ENCODE peak calls at places on chromosomes 1 and 21, in five cellular contexts. One of them, this sample, is unnamed. For H3K27me3, the result is how much of the 10 kb centered on the place peaks cover.

GRCh38 chr1:246753670-246754535 is 29.7 kb downstream of the SCCPDH start:
- DNase-seq in CD8-positive, alpha-beta T cell: peak
- DNase-seq in dorsolateral prefrontal cortex: peak
- DNase-seq in astrocyte: peak
- DNase-seq in hepatocyte: peak
- DNase-seq in this sample: peak

GRCh38 chr1:172778461-172779455 is 119.9 kb downstream of the FASLG start:
- DNase-seq in hepatocyte: peak
- DNase-seq in dorsolateral prefrontal cortex: no peak
- DNase-seq in astrocyte: no peak
- DNase-seq in CD8-positive, alpha-beta T cell: no peak
- DNase-seq in this sample: peak

GRCh38 chr21:42722808-42723470 is 69.5 kb downstream of the PDE9A start:
- DNase-seq in CD8-positive, alpha-beta T cell: no peak
- DNase-seq in dorsolateral prefrontal cortex: no peak
- DNase-seq in hepatocyte: no peak
- DNase-seq in astrocyte: no peak
- DNase-seq in this sample: peak

GRCh38 chr21:26918318-26919065 is 48.4 kb downstream of the ADAMTS5 start:
- DNase-seq in CD8-positive, alpha-beta T cell: no peak
- DNase-seq in hepatocyte: no peak
- DNase-seq in dorsolateral prefrontal cortex: no peak
- DNase-seq in astrocyte: peak
- DNase-seq in this sample: no peak

GRCh38 chr1:25727026-25727818 is 72.8 kb upstream of the SELENON start:
- DNase-seq in hepatocyte: no peak
- DNase-seq in astrocyte: no peak
- DNase-seq in CD8-positive, alpha-beta T cell: no peak
- DNase-seq in dorsolateral prefrontal cortex: no peak
- DNase-seq in this sample: peak

GRCh38 chr21:46294647-46295176 is 8.6 kb downstream of the YBEY start:
- DNase-seq in astrocyte: peak
- DNase-seq in CD8-positive, alpha-beta T cell: no peak
- DNase-seq in hepatocyte: no peak
- DNase-seq in dorsolateral prefrontal cortex: no peak
- DNase-seq in this sample: no peak

GRCh38 chr1:21938791-21939538 is 1.9 kb upstream of the HSPG2 start:
- DNase-seq in dorsolateral prefrontal cortex: no peak
- DNase-seq in hepatocyte: no peak
- DNase-seq in astrocyte: peak
- DNase-seq in CD8-positive, alpha-beta T cell: no peak
- DNase-seq in this sample: no peak

GRCh38 chr1:42418516-42418915 is 37.3 kb downstream of the ZMYND12 start:
- DNase-seq in hepatocyte: no peak
- DNase-seq in astrocyte: no peak
- DNase-seq in CD8-positive, alpha-beta T cell: no peak
- DNase-seq in dorsolateral prefrontal cortex: no peak
- DNase-seq in this sample: no peak

GRCh38 chr1:167938083-167938482 is 1.2 kb upstream of the MPC2 start:
- DNase-seq in astrocyte: no peak
- DNase-seq in CD8-positive, alpha-beta T cell: no peak
- DNase-seq in dorsolateral prefrontal cortex: no peak
- DNase-seq in hepatocyte: no peak
- DNase-seq in this sample: no peak

GRCh38 chr1:235417101-235417697 is 50.0 kb downstream of the TBCE start:
- DNase-seq in CD8-positive, alpha-beta T cell: peak
- DNase-seq in astrocyte: peak
- DNase-seq in dorsolateral prefrontal cortex: peak
- DNase-seq in hepatocyte: peak
- DNase-seq in this sample: peak

GRCh38 chr21:16454371-16454770 is 724.6 kb downstream of the USP25 start:
- DNase-seq in dorsolateral prefrontal cortex: no peak
- DNase-seq in CD8-positive, alpha-beta T cell: no peak
- DNase-seq in hepatocyte: no peak
- DNase-seq in astrocyte: no peak
- DNase-seq in this sample: no peak

GRCh38 chr1:218439541-218440295 is 94.6 kb downstream of the TGFB2 start:
- DNase-seq in hepatocyte: no peak
- DNase-seq in astrocyte: peak
- DNase-seq in CD8-positive, alpha-beta T cell: no peak
- DNase-seq in dorsolateral prefrontal cortex: no peak
- DNase-seq in this sample: no peak

GRCh38 chr1:66381626-66382275 is 152.2 kb upstream of the SGIP1 start:
- DNase-seq in dorsolateral prefrontal cortex: no peak
- DNase-seq in CD8-positive, alpha-beta T cell: no peak
- DNase-seq in hepatocyte: no peak
- DNase-seq in astrocyte: no peak
- DNase-seq in this sample: no peak

GRCh38 chr1:222926566-222926965 is 111.7 kb downstream of the DISP1 start:
- DNase-seq in astrocyte: peak
- DNase-seq in CD8-positive, alpha-beta T cell: no peak
- DNase-seq in hepatocyte: no peak
- DNase-seq in dorsolateral prefrontal cortex: no peak
- DNase-seq in this sample: no peak

GRCh38 chr21:36156815-36157670 is at the start of gene DOP1B:
- DNase-seq in CD8-positive, alpha-beta T cell: peak
- DNase-seq in hepatocyte: no peak
- DNase-seq in dorsolateral prefrontal cortex: peak
- DNase-seq in astrocyte: no peak
- DNase-seq in this sample: peak

GRCh38 chr1:25524568-25525359 is 18.6 kb upstream of the LDLRAP1 start:
- DNase-seq in CD8-positive, alpha-beta T cell: no peak
- DNase-seq in hepatocyte: no peak
- DNase-seq in dorsolateral prefrontal cortex: no peak
- DNase-seq in astrocyte: no peak
- DNase-seq in this sample: no peak

GRCh38 chr1:175834597-175834996 is 91.2 kb upstream of the TNR start:
- DNase-seq in CD8-positive, alpha-beta T cell: no peak
- DNase-seq in hepatocyte: no peak
- DNase-seq in astrocyte: no peak
- DNase-seq in dorsolateral prefrontal cortex: no peak
- DNase-seq in this sample: no peak

GRCh38 chr1:161259765-161260164 is 1.2 kb downstream of the PCP4L1 start:
- DNase-seq in hepatocyte: no peak
- DNase-seq in dorsolateral prefrontal cortex: no peak
- DNase-seq in astrocyte: no peak
- DNase-seq in CD8-positive, alpha-beta T cell: no peak
- DNase-seq in this sample: no peak
- H3K27me3 ChIP-seq in hepatocyte: under half
- H3K27me3 ChIP-seq in dorsolateral prefrontal cortex: under half
- H3K27me3 ChIP-seq in astrocyte: under half
- H3K27me3 ChIP-seq in CD8-positive, alpha-beta T cell: under half
- H3K27me3 ChIP-seq in this sample: under half

DNA sequence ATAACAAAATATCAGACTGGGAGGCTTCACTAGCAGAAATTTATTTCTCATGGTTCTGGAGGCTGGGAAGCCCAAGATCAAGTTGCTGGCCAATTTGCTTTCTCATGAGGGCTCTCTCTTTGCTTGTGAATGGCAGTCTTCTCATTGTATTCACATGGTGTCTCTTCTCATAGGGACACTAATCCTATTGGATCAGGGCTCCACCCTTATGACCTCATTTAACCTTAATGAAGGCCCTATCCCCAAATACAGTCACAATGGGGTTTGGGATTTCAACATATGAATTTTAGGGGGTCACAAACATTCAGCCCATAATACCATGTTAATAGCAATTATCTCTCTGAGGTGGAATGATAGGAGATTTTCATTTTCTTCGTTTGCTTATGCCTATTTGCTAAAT is 25.3 kb downstream of the TCEA3 start:
- DNase-seq in dorsolateral prefrontal cortex: no peak
- DNase-seq in hepatocyte: no peak
- DNase-seq in astrocyte: no peak
- DNase-seq in CD8-positive, alpha-beta T cell: no peak
- DNase-seq in this sample: no peak
- H3K27me3 ChIP-seq in dorsolateral prefrontal cortex: under half
- H3K27me3 ChIP-seq in hepatocyte: under half
- H3K27me3 ChIP-seq in astrocyte: under half
- H3K27me3 ChIP-seq in CD8-positive, alpha-beta T cell: under half
- H3K27me3 ChIP-seq in this sample: under half

GRCh38 chr1:245153081-245153644 is 1.6 kb upstream of the KIF26B start:
- DNase-seq in hepatocyte: peak
- DNase-seq in CD8-positive, alpha-beta T cell: peak
- DNase-seq in astrocyte: peak
- DNase-seq in dorsolateral prefrontal cortex: peak
- DNase-seq in this sample: peak
- H3K27me3 ChIP-seq in hepatocyte: under half
- H3K27me3 ChIP-seq in CD8-positive, alpha-beta T cell: under half
- H3K27me3 ChIP-seq in astrocyte: under half
- H3K27me3 ChIP-seq in dorsolateral prefrontal cortex: under half
- H3K27me3 ChIP-seq in this sample: under half

DNA sequence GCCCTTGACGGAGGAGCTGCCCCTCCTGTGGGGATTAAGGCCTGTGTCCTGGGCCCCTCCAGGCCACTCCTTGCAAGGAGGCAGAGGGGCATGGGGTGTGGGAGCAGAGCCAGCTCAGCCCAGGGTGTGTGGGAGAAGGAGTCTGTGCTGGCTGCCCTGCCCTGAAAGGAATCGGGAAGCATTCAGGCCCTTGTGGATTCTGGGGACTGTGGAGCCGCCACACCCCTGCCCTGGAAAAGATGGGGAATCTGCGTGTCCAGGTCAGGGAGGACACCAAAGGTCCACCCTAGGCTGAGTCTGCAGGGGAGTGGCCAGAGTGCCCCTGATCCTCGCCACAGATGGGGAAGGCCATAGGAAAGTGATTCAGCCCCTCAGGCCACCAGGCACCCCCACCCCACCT is 16.5 kb upstream of the PRDM16 start:
- DNase-seq in hepatocyte: no peak
- DNase-seq in astrocyte: no peak
- DNase-seq in dorsolateral prefrontal cortex: no peak
- DNase-seq in CD8-positive, alpha-beta T cell: no peak
- DNase-seq in this sample: no peak
- H3K27me3 ChIP-seq in hepatocyte: under half
- H3K27me3 ChIP-seq in astrocyte: under half
- H3K27me3 ChIP-seq in dorsolateral prefrontal cortex: under half
- H3K27me3 ChIP-seq in CD8-positive, alpha-beta T cell: under half
- H3K27me3 ChIP-seq in this sample: under half

GRCh38 chr1:110726755-110727154 is 52.0 kb upstream of the KCNA3 start:
- DNase-seq in hepatocyte: no peak
- DNase-seq in dorsolateral prefrontal cortex: no peak
- DNase-seq in CD8-positive, alpha-beta T cell: no peak
- DNase-seq in astrocyte: no peak
- DNase-seq in this sample: no peak
- H3K27me3 ChIP-seq in hepatocyte: under half
- H3K27me3 ChIP-seq in dorsolateral prefrontal cortex: under half
- H3K27me3 ChIP-seq in CD8-positive, alpha-beta T cell: under half
- H3K27me3 ChIP-seq in astrocyte: under half
- H3K27me3 ChIP-seq in this sample: under half

DNA sequence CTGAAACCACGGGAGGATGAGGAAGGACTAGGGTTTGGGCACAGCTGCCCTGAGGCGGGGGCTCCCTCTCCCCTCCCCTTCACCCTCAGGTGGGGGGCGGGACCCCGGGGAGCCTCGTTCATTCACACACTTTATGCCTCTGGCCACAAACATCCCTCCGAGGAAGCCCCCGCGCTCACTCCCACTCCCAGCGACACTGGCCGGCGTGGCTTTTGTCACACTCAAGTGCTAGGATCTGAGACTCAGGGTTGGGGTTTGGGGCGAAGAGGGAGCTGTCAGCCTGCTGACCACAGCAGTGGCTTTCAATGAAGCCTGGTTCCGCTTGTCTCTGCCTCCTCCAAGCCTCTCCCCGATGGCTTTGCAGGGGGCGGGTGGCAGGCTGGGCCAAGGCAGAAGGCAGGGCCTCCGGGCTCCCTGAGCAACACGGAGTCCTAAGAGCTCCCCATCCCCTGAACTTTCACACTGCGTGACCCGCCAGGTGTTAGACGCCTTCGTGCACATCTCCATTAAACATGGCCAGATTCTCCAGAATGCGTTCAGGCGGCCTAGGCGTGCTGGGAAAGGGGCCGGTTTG is 178.1 kb downstream of the NPHP4 start:
- DNase-seq in hepatocyte: no peak
- DNase-seq in astrocyte: no peak
- DNase-seq in CD8-positive, alpha-beta T cell: no peak
- DNase-seq in dorsolateral prefrontal cortex: no peak
- DNase-seq in this sample: no peak
- H3K27me3 ChIP-seq in hepatocyte: under half
- H3K27me3 ChIP-seq in astrocyte: under half
- H3K27me3 ChIP-seq in CD8-positive, alpha-beta T cell: under half
- H3K27me3 ChIP-seq in dorsolateral prefrontal cortex: under half
- H3K27me3 ChIP-seq in this sample: under half

GRCh38 chr1:157288511-157288910 is 150.3 kb upstream of the ETV3 start:
- DNase-seq in CD8-positive, alpha-beta T cell: no peak
- DNase-seq in hepatocyte: no peak
- DNase-seq in dorsolateral prefrontal cortex: no peak
- DNase-seq in astrocyte: no peak
- DNase-seq in this sample: no peak
- H3K27me3 ChIP-seq in CD8-positive, alpha-beta T cell: under half
- H3K27me3 ChIP-seq in hepatocyte: under half
- H3K27me3 ChIP-seq in dorsolateral prefrontal cortex: under half
- H3K27me3 ChIP-seq in astrocyte: under half
- H3K27me3 ChIP-seq in this sample: under half

GRCh38 chr1:47441450-47442106 is 3.7 kb downstream of the FOXD2 start:
- DNase-seq in hepatocyte: no peak
- DNase-seq in astrocyte: no peak
- DNase-seq in dorsolateral prefrontal cortex: no peak
- DNase-seq in CD8-positive, alpha-beta T cell: no peak
- DNase-seq in this sample: no peak
- H3K27me3 ChIP-seq in hepatocyte: half or more
- H3K27me3 ChIP-seq in astrocyte: half or more
- H3K27me3 ChIP-seq in dorsolateral prefrontal cortex: half or more
- H3K27me3 ChIP-seq in CD8-positive, alpha-beta T cell: half or more
- H3K27me3 ChIP-seq in this sample: half or more

GRCh38 chr21:44285102-44285501 is 574 bp upstream of the AIRE start:
- DNase-seq in astrocyte: no peak
- DNase-seq in CD8-positive, alpha-beta T cell: no peak
- DNase-seq in dorsolateral prefrontal cortex: no peak
- DNase-seq in hepatocyte: no peak
- DNase-seq in this sample: no peak

GRCh38 chr21:44285547-44285992 is at the start of gene AIRE:
- DNase-seq in hepatocyte: peak
- DNase-seq in CD8-positive, alpha-beta T cell: no peak
- DNase-seq in astrocyte: no peak
- DNase-seq in dorsolateral prefrontal cortex: no peak
- DNase-seq in this sample: no peak

GRCh38 chr21:44281801-44282200 is 3.9 kb upstream of the AIRE start:
- DNase-seq in dorsolateral prefrontal cortex: no peak
- DNase-seq in astrocyte: no peak
- DNase-seq in hepatocyte: no peak
- DNase-seq in CD8-positive, alpha-beta T cell: no peak
- DNase-seq in this sample: no peak

GRCh38 chr21:44282370-44282769 is 3.3 kb upstream of the AIRE start:
- DNase-seq in hepatocyte: no peak
- DNase-seq in astrocyte: no peak
- DNase-seq in dorsolateral prefrontal cortex: no peak
- DNase-seq in CD8-positive, alpha-beta T cell: no peak
- DNase-seq in this sample: no peak

GRCh38 chr21:44283953-44284352 is 1.7 kb upstream of the AIRE start:
- DNase-seq in hepatocyte: no peak
- DNase-seq in CD8-positive, alpha-beta T cell: no peak
- DNase-seq in astrocyte: no peak
- DNase-seq in dorsolateral prefrontal cortex: no peak
- DNase-seq in this sample: no peak
- H3K27me3 ChIP-seq in hepatocyte: under half
- H3K27me3 ChIP-seq in CD8-positive, alpha-beta T cell: under half
- H3K27me3 ChIP-seq in astrocyte: under half
- H3K27me3 ChIP-seq in dorsolateral prefrontal cortex: under half
- H3K27me3 ChIP-seq in this sample: under half

This sample was measured in small intestine.